ENCODE peak calls at places on chromosome 5, in eight cellular contexts. Q is iPS-NIHi11; J is activated T-cell treated with anti-CD3 and anti-CD28 coated beads, Interleukin-2, amount 50 U/mL, for 1 hour; S is brain microvascular endothelial cell; C is NCI-H460; N is nucleus accumbens; V is AG20443; Z is endothelial cell. W is an unnamed sample.

GRCh38 chr5:88438006-88438405 is 169.4 kb upstream of the TMEM161B start:
- DNase-seq in J (no peak), N (no peak), S (peak; percentile 6), Q (no peak), V (peak; percentile 11), C (no peak), Z (no peak), W (no peak)

GRCh38 chr5:36896476-36896875 is 19.9 kb downstream of the NIPBL start:
- DNase-seq in J (no peak), S (no peak), Z (no peak), Q (no peak), V (no peak), N (no peak), C (no peak), W (no peak)

GRCh38 chr5:170232786-170233185 is at the start of gene C5orf58:
- DNase-seq in Z (no peak), C (no peak), V (no peak), S (no peak), J (no peak), N (no peak), Q (peak; percentile 69), W (no peak)

GRCh38 chr5:179313849-179314521 is 31.3 kb downstream of the ADAMTS2 start:
- DNase-seq in Q (no peak), V (peak; percentile 93), N (peak; percentile 53), S (no peak), Z (no peak), C (no peak), J (no peak), W (peak; percentile 39)

GRCh38 chr5:135158982-135159381 is 125.0 kb upstream of the PITX1 start:
- DNase-seq in N (no peak), V (no peak), Z (no peak), S (no peak), J (no peak), Q (no peak), C (no peak), W (no peak)

GRCh38 chr5:143788401-143788800 is 23.6 kb upstream of the HMHB1 start:
- DNase-seq in C (no peak), Q (no peak), J (no peak), Z (no peak), N (no peak), S (no peak), V (no peak), W (no peak)

GRCh38 chr5:135462304-135462703 is 10.2 kb upstream of the TIFAB start:
- DNase-seq in J (peak; percentile 41), Z (peak; percentile 68), S (peak; percentile 21), V (peak; percentile 68), N (no peak), Q (peak; percentile 88), C (peak; percentile 58), W (peak; percentile 57)

GRCh38 chr5:173291722-173292658 is 36.2 kb downstream of the STC2 start:
- DNase-seq in S (no peak), Z (no peak), C (no peak), Q (peak; percentile 59), J (no peak), N (no peak), V (peak; percentile 50), W (no peak)

GRCh38 chr5:8825161-8825757 is 720.6 kb downstream of the SEMA5A start:
- DNase-seq in C (no peak), Q (no peak), S (peak; percentile 38), N (no peak), V (no peak), Z (no peak), J (no peak), W (no peak)

GRCh38 chr5:179285236-179285635 is 60.0 kb downstream of the ADAMTS2 start:
- DNase-seq in J (no peak), S (no peak), Z (no peak), Q (no peak), N (no peak), C (no peak), V (no peak), W (peak; percentile 25)

GRCh38 chr5:142602720-142603245 is 83.1 kb downstream of the FGF1 start:
- DNase-seq in V (no peak), N (no peak), S (no peak), Z (no peak), C (no peak), J (no peak), Q (no peak), W (no peak)

GRCh38 chr5:153350192-153350883 is 140.1 kb upstream of the GRIA1 start:
- DNase-seq in N (no peak), Q (peak; percentile 46), Z (no peak), V (no peak), S (no peak), C (no peak), J (no peak), W (no peak)

GRCh38 chr5:175392236-175392635 is 51.7 kb downstream of the DRD1 start:
- DNase-seq in C (no peak), V (no peak), N (no peak), Z (no peak), J (no peak), Q (no peak), S (no peak), W (no peak)

GRCh38 chr5:140176028-140176382 is 1.0 kb downstream of the CYSTM1 start:
- DNase-seq in V (no peak), C (no peak), N (no peak), Q (no peak), Z (no peak), S (no peak), J (no peak), W (no peak)

GRCh38 chr5:160488394-160488943 is 66.8 kb downstream of the PTTG1 start:
- DNase-seq in Q (no peak), N (no peak), S (no peak), C (no peak), Z (no peak), V (no peak), J (no peak), W (no peak)

GRCh38 chr5:44389410-44389879 is at the start of gene FGF10:
- DNase-seq in C (no peak), Q (peak; percentile 57), N (no peak), Z (peak; percentile 51), V (peak; percentile 47), S (no peak), J (no peak), W (no peak)

GRCh38 chr5:139799359-139799758 is 3.8 kb downstream of the PSD2 start:
- DNase-seq in Q (no peak), J (no peak), S (no peak), V (no peak), Z (no peak), C (no peak), N (no peak), W (no peak)

GRCh38 chr5:6583049-6583880 is 49.6 kb downstream of the NSUN2 start:
- DNase-seq in V (peak; percentile 92), S (no peak), N (no peak), J (no peak), Q (peak; percentile 95), Z (peak; percentile 63), C (no peak), W (no peak)

GRCh38 chr5:163459465-163459887 is 426 bp downstream of the NUDCD2 start:
- DNase-seq in C (no peak), Q (no peak), N (no peak), V (no peak), Z (no peak), S (no peak), J (no peak), W (no peak)

GRCh38 chr5:112338681-112339337 is 80.3 kb downstream of the EPB41L4A start:
- DNase-seq in S (peak; percentile 4), N (no peak), V (peak; percentile 41), Z (no peak), C (no peak), J (no peak), Q (peak; percentile 37), W (peak; percentile 28)

GRCh38 chr5:35876922-35877321 is 20.2 kb downstream of the IL7R start:
- DNase-seq in C (no peak), N (no peak), S (peak; percentile 9), Z (no peak), V (peak; percentile 75), J (no peak), Q (no peak), W (no peak)

GRCh38 chr5:150758210-150758533 is 645 bp downstream of the DCTN4 start:
- DNase-seq in V (no peak), Z (no peak), J (no peak), Q (no peak), S (no peak), C (no peak), N (no peak), W (no peak)

GRCh38 chr5:179836225-179837019 is 15.7 kb downstream of the SQSTM1 start:
- DNase-seq in J (peak; percentile 51), V (no peak), C (no peak), Z (no peak), N (no peak), S (no peak), Q (no peak), W (no peak)

GRCh38 chr5:75017971-75018370 is 34.4 kb downstream of the GCNT4 start:
- DNase-seq in Q (no peak), J (no peak), V (no peak), S (no peak), Z (no peak), C (no peak), N (no peak), W (no peak)

GRCh38 chr5:18088020-18088579 is 453.8 kb downstream of the TAF11L14 start:
- DNase-seq in C (no peak), S (no peak), N (no peak), J (no peak), Z (no peak), V (no peak), Q (no peak), W (no peak)

GRCh38 chr5:90802695-90803317 is 244.2 kb downstream of the ADGRV1 start:
- DNase-seq in J (no peak), N (no peak), C (peak; percentile 43), Z (peak; percentile 35), Q (peak; percentile 73), S (peak; percentile 24), V (peak; percentile 53), W (peak; percentile 15)